ENCODE peak calls at places on chromosomes 2 and 18, in five cellular contexts. One of them, this sample, is unnamed.
A peak's percentile ranks its signal among the peaks of the same experiment; 100 is the strongest.

GRCh38 chr2:221999702-222000101 is 299.1 kb downstream of the PAX3 start:
- DNase-seq in neuronal stem cell: no peak
- DNase-seq in NCI-H1048: no peak
- DNase-seq in Panc1: no peak
- DNase-seq in GM12864: no peak
- DNase-seq in this sample: no peak

GRCh38 chr2:14524803-14525080 is 107.8 kb upstream of the LRATD1 start:
- DNase-seq in neuronal stem cell: no peak
- DNase-seq in NCI-H1048: no peak
- DNase-seq in Panc1: no peak
- DNase-seq in GM12864: no peak
- DNase-seq in this sample: no peak

GRCh38 chr18:22412502-22412901 is 5.2 kb downstream of the CTAGE1 start:
- DNase-seq in neuronal stem cell: no peak
- DNase-seq in NCI-H1048: no peak
- DNase-seq in Panc1: no peak
- DNase-seq in GM12864: no peak
- DNase-seq in this sample: no peak

GRCh38 chr2:148721520-148721931 is 77.0 kb downstream of the EPC2 start:
- DNase-seq in neuronal stem cell: no peak
- DNase-seq in NCI-H1048: no peak
- DNase-seq in Panc1: no peak
- DNase-seq in GM12864: no peak
- DNase-seq in this sample: no peak

GRCh38 chr2:8539743-8540551 is 141.9 kb upstream of the ID2 start:
- DNase-seq in neuronal stem cell: no peak
- DNase-seq in NCI-H1048: peak; percentile 50
- DNase-seq in Panc1: no peak
- DNase-seq in GM12864: no peak
- DNase-seq in this sample: no peak

GRCh38 chr18:63892544-63892943 is 5.0 kb downstream of the SERPINB2 start:
- DNase-seq in neuronal stem cell: no peak
- DNase-seq in NCI-H1048: no peak
- DNase-seq in Panc1: no peak
- DNase-seq in GM12864: no peak
- DNase-seq in this sample: no peak

GRCh38 chr2:201984800-201985525 is 48.7 kb upstream of the FZD7 start:
- DNase-seq in neuronal stem cell: no peak
- DNase-seq in NCI-H1048: peak; percentile 3
- DNase-seq in Panc1: no peak
- DNase-seq in GM12864: no peak
- DNase-seq in this sample: no peak

GRCh38 chr18:6743988-6744387 is 14.5 kb downstream of the ARHGAP28 start:
- DNase-seq in neuronal stem cell: no peak
- DNase-seq in NCI-H1048: no peak
- DNase-seq in Panc1: no peak
- DNase-seq in GM12864: no peak
- DNase-seq in this sample: no peak

GRCh38 chr2:101899871-101900270 is 91.9 kb upstream of the IL1R2 start:
- DNase-seq in neuronal stem cell: no peak
- DNase-seq in NCI-H1048: no peak
- DNase-seq in Panc1: no peak
- DNase-seq in GM12864: no peak
- DNase-seq in this sample: no peak

GRCh38 chr18:70600225-70600925 is 311.5 kb downstream of the SOCS6 start:
- DNase-seq in neuronal stem cell: no peak
- DNase-seq in NCI-H1048: no peak
- DNase-seq in Panc1: no peak
- DNase-seq in GM12864: no peak
- DNase-seq in this sample: no peak

GRCh38 chr2:73092146-73092783 is 20.5 kb downstream of the RAB11FIP5 start:
- DNase-seq in neuronal stem cell: no peak
- DNase-seq in NCI-H1048: no peak
- DNase-seq in Panc1: no peak
- DNase-seq in GM12864: no peak
- DNase-seq in this sample: no peak

GRCh38 chr2:179532890-179533289 is 268.3 kb upstream of the SESTD1 start:
- DNase-seq in neuronal stem cell: no peak
- DNase-seq in NCI-H1048: no peak
- DNase-seq in Panc1: no peak
- DNase-seq in GM12864: no peak
- DNase-seq in this sample: no peak

GRCh38 chr2:55810621-55811020 is 113.0 kb downstream of the EFEMP1 start:
- DNase-seq in neuronal stem cell: no peak
- DNase-seq in NCI-H1048: no peak
- DNase-seq in Panc1: no peak
- DNase-seq in GM12864: no peak
- DNase-seq in this sample: no peak

GRCh38 chr2:3667151-3667631 is 9.2 kb downstream of the ALLC start:
- DNase-seq in neuronal stem cell: no peak
- DNase-seq in NCI-H1048: no peak
- DNase-seq in Panc1: no peak
- DNase-seq in GM12864: no peak
- DNase-seq in this sample: no peak

GRCh38 chr2:96129528-96130120 is 8.7 kb downstream of the ASTL start:
- DNase-seq in neuronal stem cell: no peak
- DNase-seq in NCI-H1048: no peak
- DNase-seq in Panc1: no peak
- DNase-seq in GM12864: no peak
- DNase-seq in this sample: no peak

GRCh38 chr2:98908909-98909308 is 27.1 kb downstream of the CRACDL start:
- DNase-seq in neuronal stem cell: no peak
- DNase-seq in NCI-H1048: no peak
- DNase-seq in Panc1: no peak
- DNase-seq in GM12864: no peak
- DNase-seq in this sample: no peak

GRCh38 chr18:59957957-59958356 is 58.2 kb downstream of the PMAIP1 start:
- DNase-seq in neuronal stem cell: no peak
- DNase-seq in NCI-H1048: peak; percentile 35
- DNase-seq in Panc1: no peak
- DNase-seq in GM12864: no peak
- DNase-seq in this sample: no peak

GRCh38 chr18:13909141-13909540 is 6.2 kb downstream of the MC2R start:
- DNase-seq in neuronal stem cell: no peak
- DNase-seq in NCI-H1048: no peak
- DNase-seq in Panc1: no peak
- DNase-seq in GM12864: no peak
- DNase-seq in this sample: no peak

GRCh38 chr2:191878576-191879298 is 31.8 kb upstream of the CAVIN2 start:
- DNase-seq in neuronal stem cell: no peak
- DNase-seq in NCI-H1048: no peak
- DNase-seq in Panc1: no peak
- DNase-seq in GM12864: no peak
- DNase-seq in this sample: no peak

GRCh38 chr2:6772366-6772710 is 93.4 kb downstream of the CMPK2 start:
- DNase-seq in neuronal stem cell: peak; percentile 17
- DNase-seq in NCI-H1048: peak; percentile 4
- DNase-seq in Panc1: no peak
- DNase-seq in GM12864: no peak
- DNase-seq in this sample: no peak

GRCh38 chr2:156322681-156323211 is 9.8 kb downstream of the NR4A2 start:
- DNase-seq in neuronal stem cell: peak; percentile 62
- DNase-seq in NCI-H1048: no peak
- DNase-seq in Panc1: no peak
- DNase-seq in GM12864: no peak
- DNase-seq in this sample: no peak

GRCh38 chr2:239386001-239386670 is 14.7 kb downstream of the HDAC4 start:
- DNase-seq in neuronal stem cell: no peak
- DNase-seq in NCI-H1048: no peak
- DNase-seq in Panc1: no peak
- DNase-seq in GM12864: no peak
- DNase-seq in this sample: no peak

This sample was measured in NT2/D1.